ENCODE peak calls at places on chromosomes 13 and 19, in nine cellular contexts. S, W, U, K, L, Y, J, Z and D are unnamed samples.

GRCh38 chr19:28466107-28467045 is 746.6 kb downstream of the UQCRFS1 start:
- DNase-seq in K (peak; percentile 69), L (peak; percentile 61), Y (no peak), U (peak; percentile 14), J (peak; percentile 83), W (no peak), Z (peak; percentile 35), S (peak; percentile 76), D (peak; percentile 63)

GRCh38 chr19:28242317-28242927 is 970.5 kb downstream of the UQCRFS1 start:
- DNase-seq in K (no peak), S (peak; percentile 67), L (no peak), W (no peak), Y (no peak), J (peak; percentile 38), Z (peak; percentile 2), U (peak; percentile 12), D (peak; percentile 66)

GRCh38 chr13:73057284-73058025 is 1.4 kb upstream of the KLF5 start:
- DNase-seq in S (no peak), W (no peak), L (no peak), U (no peak), K (no peak), Z (no peak), J (no peak), Y (no peak), D (no peak)

GRCh38 chr19:9945319-9945966 is 9.1 kb upstream of the OLFM2 start:
- DNase-seq in J (peak; percentile 53), Y (peak; percentile 75), Z (no peak), U (peak; percentile 98), W (peak; percentile 97), L (no peak), K (peak; percentile 52), S (peak; percentile 31), D (peak; percentile 100)

GRCh38 chr13:102128216-102128800 is 273.5 kb downstream of the FGF14 start:
- DNase-seq in S (no peak), J (no peak), W (no peak), Z (no peak), K (no peak), L (no peak), Y (no peak), U (no peak), D (peak; percentile 92)

GRCh38 chr19:1396019-1396767 is 5.1 kb downstream of the GAMT start:
- DNase-seq in J (peak; percentile 22), Y (no peak), W (no peak), U (no peak), S (no peak), Z (no peak), L (no peak), K (no peak), D (peak; percentile 61)

GRCh38 chr13:112605531-112605990 is 17.6 kb upstream of the TUBGCP3 start:
- DNase-seq in J (no peak), K (no peak), Z (no peak), U (no peak), Y (no peak), W (no peak), L (no peak), S (no peak), D (peak; percentile 81)

GRCh38 chr13:20142927-20143480 is 17.8 kb downstream of the GJA3 start:
- DNase-seq in K (no peak), W (no peak), S (no peak), J (no peak), U (no peak), L (peak; percentile 21), Z (no peak), Y (no peak), D (no peak)

GRCh38 chr19:20245309-20245708 is 78.3 kb downstream of the ZNF486 start:
- DNase-seq in K (no peak), U (no peak), J (no peak), S (no peak), Z (no peak), Y (no peak), W (no peak), L (no peak), D (no peak)

GRCh38 chr13:61901946-61902541 is 486.4 kb upstream of the PCDH20 start:
- DNase-seq in Z (no peak), J (no peak), S (no peak), K (no peak), L (no peak), Y (no peak), W (no peak), U (no peak), D (no peak)
- H3K4me3 ChIP-seq in Z (no peak overlapping the region), J (no peak overlapping the region), S (no peak overlapping the region), K (no peak overlapping the region), L (no peak overlapping the region), Y (no peak overlapping the region), W (no peak overlapping the region), U (no peak overlapping the region), D (no peak overlapping the region)

GRCh38 chr19:52554216-52554971 is 15.7 kb upstream of the ZNF701 start:
- DNase-seq in J (no peak), W (no peak), S (no peak), Y (no peak), U (no peak), K (no peak), Z (no peak), L (no peak), D (no peak)
- H3K4me3 ChIP-seq in J (no peak overlapping the region), W (no peak overlapping the region), S (no peak overlapping the region), Y (no peak overlapping the region), U (no peak overlapping the region), K (no peak overlapping the region), Z (peak overlapping the region; percentile 11), L (no peak overlapping the region), D (no peak overlapping the region)

DNA sequence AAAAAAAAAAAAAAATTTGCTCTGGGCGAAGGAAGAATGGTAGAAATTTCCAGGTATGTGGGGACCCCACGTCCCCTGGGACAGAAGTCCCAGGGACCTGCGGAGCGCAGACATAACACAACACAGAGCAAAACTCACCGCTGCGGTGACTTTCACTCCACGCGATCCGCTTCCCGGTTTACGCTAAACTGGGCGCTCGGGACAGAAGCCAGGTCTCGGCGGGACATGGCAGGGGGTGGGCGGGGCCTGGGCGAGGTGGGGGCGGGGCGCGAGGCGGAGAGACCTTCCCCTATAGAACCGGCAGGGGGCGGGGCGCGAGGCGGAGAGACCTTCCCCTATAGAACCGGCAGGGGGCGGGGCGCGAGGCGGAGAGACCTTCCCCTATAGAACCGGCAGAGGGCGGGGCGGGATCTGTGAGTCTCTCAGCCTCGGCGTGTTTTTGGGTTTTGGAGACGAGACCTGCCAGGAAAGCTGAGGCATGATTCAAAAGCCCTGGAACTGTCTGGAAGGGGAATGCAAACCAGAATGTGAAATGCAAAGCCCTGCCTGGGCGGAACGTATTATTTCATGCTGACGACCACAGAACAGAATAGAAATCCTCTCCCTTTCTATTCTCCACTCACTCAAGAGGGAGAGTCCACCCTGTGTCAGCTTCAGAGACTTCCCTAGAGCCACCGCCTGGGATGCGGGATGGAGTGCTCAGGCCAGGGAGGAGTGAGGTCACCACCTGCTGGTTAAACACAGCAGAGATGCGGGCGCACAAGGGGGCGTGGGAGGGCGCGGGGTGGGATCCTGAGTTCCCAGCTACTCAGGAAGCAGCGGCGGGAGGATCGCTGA is 20.2 kb upstream of the ERVV-1 start:
- DNase-seq in U (peak; percentile 81), K (peak; percentile 81), J (peak; percentile 84), S (peak; percentile 96), Z (peak; percentile 74), L (peak; percentile 61), Y (peak; percentile 51), W (peak; percentile 55), D (peak; percentile 75)
- H3K4me3 ChIP-seq in U (peak overlapping the region; percentile 52), K (peak overlapping the region; percentile 60), J (no peak overlapping the region), S (peak overlapping the region; percentile 56), Z (peak overlapping the region; percentile 83), L (no peak overlapping the region), Y (peak overlapping the region; percentile 61), W (peak overlapping the region; percentile 65), D (peak overlapping the region; percentile 54)

DNA sequence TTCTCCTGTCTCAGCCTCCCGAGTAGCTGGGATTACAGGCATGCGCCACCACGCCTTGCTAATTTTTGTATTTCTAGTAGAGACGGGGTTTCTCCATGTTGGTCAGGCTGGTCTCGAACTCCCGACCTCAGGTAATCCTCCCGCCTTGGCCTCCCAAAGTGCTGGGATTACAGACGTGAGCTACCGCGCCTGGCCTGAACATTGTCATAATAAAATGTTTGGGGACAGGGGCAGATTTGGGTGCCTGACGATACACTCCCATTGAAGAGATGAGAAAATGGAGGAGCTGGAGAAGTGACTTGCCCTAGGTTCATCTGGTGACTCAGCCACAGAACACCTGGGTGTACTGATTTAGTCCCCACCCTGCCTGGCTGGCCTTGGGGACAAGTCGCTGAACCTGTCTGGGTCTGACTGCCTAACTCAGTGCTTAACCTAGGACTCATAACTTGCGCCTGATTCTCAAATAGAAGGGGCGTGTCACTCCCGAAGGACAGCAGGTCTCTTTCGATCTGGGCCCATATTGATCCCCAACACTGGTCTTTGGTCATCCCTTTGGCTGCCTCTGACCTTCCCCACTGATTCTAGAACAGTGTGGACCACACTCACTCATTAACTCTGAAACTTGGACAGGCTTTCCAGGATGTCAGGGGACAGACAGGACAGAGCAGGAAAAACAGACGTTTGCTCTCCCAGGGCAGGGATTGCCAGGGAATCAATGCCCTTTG is 7.6 kb upstream of the BICRA start:
- DNase-seq in Y (no peak), L (peak; percentile 76), S (no peak), Z (no peak), W (no peak), U (no peak), J (peak; percentile 63), K (no peak), D (no peak)
- H3K4me3 ChIP-seq in Y (peak overlapping the region; percentile 55), L (peak overlapping the region; percentile 42), S (peak overlapping the region; percentile 62), Z (peak overlapping the region; percentile 86), W (peak overlapping the region; percentile 65), U (peak overlapping the region; percentile 62), J (no peak overlapping the region), K (peak overlapping the region; percentile 63), D (peak overlapping the region; percentile 63)

GRCh38 chr13:35478384-35479222 is 2.1 kb upstream of the MAB21L1 start:
- DNase-seq in W (no peak), Z (no peak), U (no peak), K (no peak), J (no peak), S (peak; percentile 82), Y (no peak), L (no peak), D (peak; percentile 74)
- H3K4me3 ChIP-seq in W (no peak overlapping the region), Z (no peak overlapping the region), U (no peak overlapping the region), K (no peak overlapping the region), J (no peak overlapping the region), S (peak overlapping the region; percentile 46), Y (no peak overlapping the region), L (no peak overlapping the region), D (peak overlapping the region; percentile 89)

DNA sequence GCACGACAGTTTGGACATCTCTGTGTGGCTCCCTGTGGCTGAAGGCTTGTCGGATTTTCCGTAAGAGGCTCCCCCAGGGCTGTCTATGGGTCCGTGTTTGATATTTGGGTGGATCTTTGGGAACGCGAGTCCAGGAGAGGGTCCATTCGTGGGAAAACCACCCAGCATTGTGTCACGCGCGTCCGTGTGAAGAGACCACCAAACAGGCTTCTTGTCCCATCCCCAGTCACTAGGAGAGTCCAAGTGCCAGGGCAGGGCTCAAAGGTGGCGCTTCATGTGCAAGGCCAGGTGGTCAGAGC is 2.4 kb downstream of the KLF1 start:
- DNase-seq in Z (no peak), Y (no peak), S (no peak), J (no peak), L (no peak), K (no peak), W (no peak), U (no peak), D (no peak)
- H3K4me3 ChIP-seq in Z (no peak overlapping the region), Y (peak overlapping the region; percentile 31), S (peak overlapping the region; percentile 61), J (no peak overlapping the region), L (peak overlapping the region; percentile 43), K (peak overlapping the region; percentile 54), W (no peak overlapping the region), U (no peak overlapping the region), D (no peak overlapping the region)

DNA sequence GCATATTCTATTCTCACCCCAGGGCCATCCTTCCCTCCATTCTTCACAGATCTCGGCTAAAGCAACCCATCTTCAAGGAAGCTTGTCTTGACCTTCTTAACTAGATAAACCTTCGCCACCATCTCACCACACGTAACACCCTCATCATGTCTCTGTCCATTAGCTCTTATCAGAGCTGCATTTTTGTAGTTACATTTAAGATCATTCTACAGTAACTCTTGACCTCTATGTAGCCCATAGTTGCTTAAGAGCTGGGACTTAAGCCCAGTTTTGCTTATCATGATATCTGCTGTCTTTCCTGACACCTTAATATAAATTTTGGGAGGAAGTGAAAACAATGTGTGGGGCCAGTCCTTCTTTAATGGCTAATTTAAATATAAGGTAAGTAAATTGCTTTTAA is 345.1 kb downstream of the MTUS2 start:
- DNase-seq in U (no peak), L (no peak), Y (no peak), J (no peak), S (no peak), K (no peak), Z (no peak), W (no peak), D (no peak)
- H3K4me3 ChIP-seq in U (no peak overlapping the region), L (no peak overlapping the region), Y (no peak overlapping the region), J (no peak overlapping the region), S (no peak overlapping the region), K (no peak overlapping the region), Z (no peak overlapping the region), W (no peak overlapping the region), D (no peak overlapping the region)